ENCODE peak calls at places on chromosome 20, in nine cellular contexts. H is CD8-positive, alpha-beta T cell; B is heart right ventricle; F is right cardiac atrium; P is lung; T is A549; C is CD4-positive, CD25-positive, alpha-beta regulatory T cell; R is CD4-positive, alpha-beta memory T cell; M is HCT116. S is an unnamed sample.

GRCh38 chr20:18904624-18905023 is 91.0 kb downstream of the SCP2D1 start:
- DNase-seq in C (no peak), B (no peak), H (no peak), P (no peak), M (peak; percentile 1), R (no peak), F (no peak), T (peak; percentile 32), S (no peak)

GRCh38 chr20:41587956-41588355 is 30.2 kb downstream of the CHD6 start:
- DNase-seq in C (no peak), B (no peak), F (no peak), H (no peak), M (no peak), P (no peak), T (no peak), R (no peak), S (peak; percentile 78)

GRCh38 chr20:50598074-50598473 is 87.9 kb downstream of the PTPN1 start:
- DNase-seq in M (no peak), H (no peak), B (no peak), T (no peak), R (no peak), P (no peak), C (no peak), F (no peak), S (no peak)

GRCh38 chr20:44637490-44638372 is 13.8 kb downstream of the ADA start:
- DNase-seq in T (no peak), P (no peak), B (peak; percentile 80), M (no peak), C (no peak), F (peak; percentile 95), R (no peak), H (no peak), S (peak; percentile 14)

GRCh38 chr20:40991181-40991889 is 37.3 kb upstream of the TOP1 start:
- DNase-seq in B (peak; percentile 28), P (peak; percentile 40), T (no peak), M (no peak), R (no peak), F (no peak), C (peak; percentile 40), H (peak; percentile 11), S (no peak)

GRCh38 chr20:14609328-14610221 is 272.2 kb upstream of the FLRT3 start:
- DNase-seq in H (no peak), B (no peak), R (no peak), P (no peak), F (no peak), C (no peak), M (no peak), T (peak; percentile 55), S (no peak)

GRCh38 chr20:25470045-25470444 is 62.6 kb downstream of the GINS1 start:
- DNase-seq in H (peak; percentile 15), F (no peak), M (peak; percentile 8), P (no peak), R (no peak), T (peak; percentile 60), B (no peak), C (peak; percentile 17), S (peak; percentile 54)

GRCh38 chr20:5714261-5715041 is 35.8 kb upstream of the SHLD1 start:
- DNase-seq in B (peak; percentile 32), P (no peak), F (no peak), C (peak; percentile 92), M (no peak), T (peak; percentile 79), R (peak; percentile 97), H (peak; percentile 83), S (peak; percentile 74)

GRCh38 chr20:50218987-50219435 is 28.4 kb downstream of the CEBPB start:
- DNase-seq in T (no peak), P (no peak), H (no peak), C (no peak), R (no peak), F (no peak), M (no peak), B (no peak), S (no peak)

GRCh38 chr20:25179439-25180089 is 15.9 kb upstream of the ENTPD6 start:
- DNase-seq in R (no peak), F (no peak), M (no peak), H (no peak), P (no peak), C (no peak), T (no peak), B (no peak), S (no peak)

GRCh38 chr20:32067234-32067821 is 15.3 kb downstream of the HCK start:
- DNase-seq in F (no peak), P (no peak), M (no peak), C (no peak), R (no peak), T (peak; percentile 21), H (no peak), B (no peak), S (no peak)

GRCh38 chr20:5448449-5449118 is 131.8 kb upstream of the PROKR2 start:
- DNase-seq in P (peak; percentile 41), F (no peak), B (peak; percentile 39), T (peak; percentile 61), R (peak; percentile 36), C (peak; percentile 15), M (peak; percentile 38), H (peak; percentile 49), S (peak; percentile 61)

GRCh38 chr20:60400567-60400966 is 442.3 kb downstream of the CDH26 start:
- DNase-seq in H (no peak), F (no peak), C (no peak), B (no peak), R (no peak), M (no peak), T (no peak), P (no peak), S (no peak)

GRCh38 chr20:24034820-24035219 is 46.2 kb upstream of the GGTLC1 start:
- DNase-seq in B (no peak), H (no peak), P (peak; percentile 37), F (no peak), R (no peak), T (peak; percentile 76), M (no peak), C (no peak), S (no peak)

DNA sequence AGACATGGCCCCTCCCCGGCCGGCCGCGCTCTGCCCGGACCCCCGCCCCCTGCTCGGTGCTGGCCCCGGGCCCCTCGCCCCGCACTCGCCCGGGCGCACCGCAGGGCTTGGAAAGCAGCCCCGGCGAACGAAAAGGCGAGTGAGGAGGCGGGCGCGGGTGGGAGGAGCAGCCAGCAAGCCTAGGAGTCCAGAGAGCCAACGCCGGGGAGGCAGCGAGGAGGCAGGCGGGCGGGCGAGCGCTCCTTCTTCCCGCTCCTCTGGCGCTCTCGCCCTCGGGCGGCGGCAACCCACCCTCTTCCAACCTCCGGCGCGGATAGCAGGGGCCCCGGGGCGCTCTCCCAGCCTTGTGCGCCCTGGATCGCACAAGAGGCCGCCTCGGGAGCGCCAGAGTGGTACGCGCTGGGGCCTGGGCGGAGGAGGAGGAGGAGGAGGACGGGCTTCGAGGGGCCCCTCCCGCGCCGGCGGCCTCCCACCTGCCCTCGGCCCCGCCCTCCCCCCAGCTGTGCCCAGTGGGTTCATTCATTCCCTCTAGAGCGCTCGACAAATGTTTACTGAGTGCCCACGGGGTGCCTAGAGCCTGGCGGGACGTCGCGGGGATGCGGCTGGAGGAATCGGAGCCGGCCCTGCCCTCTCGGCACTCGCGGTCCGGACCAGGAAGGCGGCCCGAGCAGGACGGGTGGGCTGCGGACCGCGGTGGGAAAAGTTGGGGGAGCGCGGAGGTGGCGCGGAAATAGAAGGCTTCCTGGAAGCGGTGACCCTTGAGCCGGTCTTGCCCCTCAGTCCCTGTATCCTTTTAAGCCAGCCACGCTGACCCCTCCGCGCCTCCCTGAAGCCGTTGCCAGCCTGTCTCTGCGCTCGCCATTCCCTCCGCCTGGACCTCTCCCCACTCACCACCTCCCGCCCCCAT is at the start of gene BMP7:
- DNase-seq in M (no peak), P (no peak), R (no peak), F (peak; percentile 64), H (no peak), T (peak; percentile 17), C (no peak), B (no peak), S (no peak)
- H3K4me3 ChIP-seq in M (peak within 1 kb of the TSS; percentile 44), P (peak within 1 kb of the TSS; percentile 6), R (no peak within 1 kb of the TSS), F (peak within 1 kb of the TSS; percentile 40), H (no peak within 1 kb of the TSS), T (peak within 1 kb of the TSS; percentile 47), C (no peak within 1 kb of the TSS), B (peak within 1 kb of the TSS; percentile 38), S (peak within 1 kb of the TSS; percentile 55)

DNA sequence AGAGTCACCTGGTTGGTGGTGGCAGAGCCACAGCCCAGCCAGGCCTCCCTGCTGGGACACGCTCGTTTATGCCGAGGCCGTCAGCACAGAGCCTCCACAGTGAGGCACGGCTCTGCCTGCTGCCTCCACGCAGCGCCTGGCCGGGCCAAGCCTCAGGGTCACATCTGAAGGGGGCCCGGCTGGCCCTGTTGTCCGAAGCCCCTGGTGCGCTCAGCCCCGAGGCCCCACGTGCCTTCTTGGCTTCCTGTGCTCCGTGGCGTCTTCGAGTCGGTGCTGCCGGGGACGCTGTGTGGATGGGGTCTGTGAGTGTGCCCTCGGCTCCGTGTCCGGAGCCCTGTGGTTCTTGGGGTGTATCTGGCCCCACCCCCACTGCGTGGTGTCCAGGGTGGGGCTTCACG is 10.4 kb upstream of the TNFRSF6B start:
- DNase-seq in M (no peak), P (no peak), H (no peak), C (no peak), B (no peak), T (no peak), R (no peak), F (peak; percentile 66), S (no peak)
- H3K4me1 ChIP-seq in M (peaks cover 65% of the 10 kb centered on the region), P (no peaks in the 10 kb centered on the region), H (peaks cover 12% of the 10 kb centered on the region), C (peaks cover 10% of the 10 kb centered on the region), B (peaks cover 70% of the 10 kb centered on the region), T (peaks cover 46% of the 10 kb centered on the region), R (peaks cover 16% of the 10 kb centered on the region), F (peaks cover 11% of the 10 kb centered on the region), S (peaks cover 7% of the 10 kb centered on the region)

DNA sequence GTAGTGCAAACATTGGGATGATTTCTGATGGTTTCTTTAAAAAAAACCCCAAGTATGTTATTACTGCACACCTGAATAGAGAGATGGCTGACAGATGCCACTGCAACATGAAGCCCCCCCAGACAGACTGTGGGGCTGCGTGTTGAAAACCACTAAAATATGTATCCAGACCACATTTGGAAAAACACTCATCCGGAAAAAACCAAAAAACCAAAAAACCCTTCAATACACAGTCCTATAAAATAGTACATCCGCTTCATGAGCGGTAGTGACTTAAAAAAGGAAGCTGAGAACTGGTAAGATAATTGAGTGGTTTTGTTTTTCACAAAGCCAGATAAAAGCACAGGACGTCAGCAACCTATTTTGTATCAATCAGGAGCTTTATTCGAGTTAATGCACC is 47.1 kb upstream of the EDN3 start:
- DNase-seq in F (no peak), B (no peak), T (no peak), C (peak; percentile 40), R (peak; percentile 59), H (peak; percentile 44), M (no peak), P (no peak), S (no peak)
- H3K4me3 ChIP-seq in F (no peak overlapping the region), B (no peak overlapping the region), T (no peak overlapping the region), C (peak overlapping the region; percentile 20), R (no peak overlapping the region), H (no peak overlapping the region), M (no peak overlapping the region), P (no peak overlapping the region), S (no peak overlapping the region)

DNA sequence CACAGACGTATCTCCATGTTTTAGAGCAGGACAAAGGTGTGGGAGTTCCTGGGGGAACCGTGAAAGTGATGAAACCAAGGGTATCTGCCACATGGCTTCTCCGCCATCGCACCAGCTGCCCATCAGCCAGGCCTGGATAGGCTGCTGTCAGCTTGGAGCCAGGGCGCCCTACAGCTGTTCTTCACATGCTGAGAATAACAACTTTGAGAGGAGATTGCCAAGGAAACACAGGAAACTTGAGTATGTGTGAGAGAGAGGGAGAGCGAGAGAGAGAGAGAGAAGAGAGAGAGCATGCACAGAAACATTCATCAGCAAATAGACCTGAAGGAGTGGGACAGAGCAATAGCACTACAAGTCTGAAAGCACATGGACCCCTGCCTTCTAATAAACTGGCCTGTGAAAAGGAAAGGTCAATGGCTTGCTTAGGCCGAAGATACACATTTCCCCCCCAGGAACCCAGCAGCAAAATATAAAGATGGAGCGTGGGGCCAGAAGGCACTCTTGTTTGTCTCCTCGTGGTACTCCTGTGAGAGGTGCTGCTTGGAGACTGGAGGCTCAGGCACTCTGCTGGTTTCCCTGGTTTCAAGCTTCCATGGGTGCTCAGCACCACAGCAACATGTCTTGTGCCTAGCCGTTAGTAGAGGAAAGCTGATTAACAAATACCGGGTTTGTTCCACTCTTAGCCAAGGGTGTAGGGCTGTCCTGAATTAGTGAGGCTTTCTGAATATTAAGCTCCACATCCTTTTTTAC is 53.0 kb downstream of the SNAP25 start:
- DNase-seq in H (no peak), B (no peak), M (no peak), R (no peak), P (no peak), C (no peak), F (peak; percentile 69), T (no peak), S (no peak)
- H3K4me1 ChIP-seq in H (no peaks in the 10 kb centered on the region), B (no peaks in the 10 kb centered on the region), M (no peaks in the 10 kb centered on the region), R (no peaks in the 10 kb centered on the region), P (no peaks in the 10 kb centered on the region), C (no peaks in the 10 kb centered on the region), F (no peaks in the 10 kb centered on the region), T (peaks cover 4% of the 10 kb centered on the region), S (peaks cover 3% of the 10 kb centered on the region)

S was measured in cardiac muscle cell.